ENCODE peak calls at places on chromosomes 16 and 17, in seven cellular contexts. M is IMR-90; E is A172; G is activated naive CD4-positive, alpha-beta T cell treated with anti-CD3 and anti-CD28 coated beads, Interleukin-2, amount 10 ng/mL, durations not matched to agents 7 days and 5 days; N is ACHN; P is CD4-positive, CD25-positive, alpha-beta regulatory T cell; I is T-helper 1 cell. V is an unnamed sample.

GRCh38 chr17:10836966-10837599 is 804 bp downstream of the PIRT start:
- DNase-seq in M (no peak), E (no peak), G (no peak), N (no peak), P (no peak), I (no peak), V (no peak)

GRCh38 chr17:64457156-64457555 is 8.2 kb downstream of the MILR1 start:
- DNase-seq in M (peak), E (no peak), G (no peak), N (no peak), P (no peak), I (no peak), V (no peak)

GRCh38 chr17:73013816-73014663 is 78.4 kb downstream of the SLC39A11 start:
- DNase-seq in M (peak), E (peak), G (no peak), N (peak), P (no peak), I (no peak), V (no peak)

GRCh38 chr16:79751785-79752184 is 151.2 kb upstream of the MAF start:
- DNase-seq in M (no peak), E (no peak), G (no peak), N (no peak), P (no peak), I (no peak), V (no peak)

GRCh38 chr17:33949100-33949499 is 306.0 kb upstream of the CCL2 start:
- DNase-seq in M (no peak), E (no peak), G (no peak), N (peak), P (no peak), I (no peak), V (no peak)

GRCh38 chr17:9987779-9988585 is 82.9 kb upstream of the RCVRN start:
- DNase-seq in M (peak), E (peak), G (peak), N (peak), P (no peak), I (peak), V (no peak)

GRCh38 chr16:67594956-67595355 is 32.6 kb downstream of the CTCF start:
- DNase-seq in M (peak), E (peak), G (no peak), N (no peak), P (no peak), I (peak), V (no peak)

GRCh38 chr16:79623076-79623475 is 22.5 kb upstream of the MAF start:
- DNase-seq in M (no peak), E (no peak), G (no peak), N (no peak), P (no peak), I (no peak), V (no peak)

GRCh38 chr16:31099860-31100638 is 5.5 kb upstream of the VKORC1 start:
- DNase-seq in M (peak), E (no peak), G (no peak), N (no peak), P (no peak), I (no peak), V (no peak)

GRCh38 chr17:8681175-8681949 is 50.8 kb upstream of the MYH10 start:
- DNase-seq in M (peak), E (no peak), G (no peak), N (no peak), P (no peak), I (no peak), V (no peak)

GRCh38 chr17:22695228-22695619 is 1002.9 kb downstream of the KCNJ18 start:
- DNase-seq in M (no peak), E (no peak), G (no peak), N (no peak), P (no peak), I (no peak), V (no peak)

GRCh38 chr17:10286324-10286723 is 86.5 kb downstream of the MYH13 start:
- DNase-seq in M (no peak), E (peak), G (no peak), N (no peak), P (no peak), I (no peak), V (no peak)

GRCh38 chr16:83994703-83995102 is 26.7 kb downstream of the NECAB2 start:
- DNase-seq in M (peak), E (no peak), G (no peak), N (no peak), P (no peak), I (no peak), V (no peak)

V was measured in kidney.